ENCODE peak calls at places on chromosomes 11 and 22, in eight cellular contexts. K is activated T-cell treated with anti-CD3 and anti-CD28 coated beads for 4 hours, R is Calu3, E is foreskin fibroblast, V is HT-29, D is AG10803, P is M059J, J is skeletal muscle cell. O is an unnamed sample.

GRCh38 chr11:65355013-65355775 is 643 bp downstream of the TIGD3 start:
- DNase-seq in E (no peak), D (no peak), P (no peak), J (no peak), V (peak; percentile 51), R (peak; percentile 57), K (peak; percentile 66), O (no peak)

GRCh38 chr11:78417888-78418583 is 416 bp upstream of the GAB2 start:
- DNase-seq in P (peak; percentile 66), V (peak; percentile 69), R (peak; percentile 86), K (peak; percentile 58), J (no peak), D (peak; percentile 76), E (peak; percentile 78), O (peak; percentile 92)

GRCh38 chr11:20488352-20488751 is 100.8 kb downstream of the PRMT3 start:
- DNase-seq in P (no peak), R (no peak), V (no peak), D (no peak), J (no peak), K (no peak), E (no peak), O (no peak)

GRCh38 chr11:115334932-115335788 is 169.1 kb downstream of the CADM1 start:
- DNase-seq in D (peak; percentile 37), J (no peak), K (no peak), E (peak; percentile 2), V (peak; percentile 62), R (no peak), P (peak; percentile 51), O (peak; percentile 34)

GRCh38 chr11:34256591-34256990 is 101.2 kb downstream of the ABTB2 start:
- DNase-seq in E (no peak), J (no peak), R (no peak), K (no peak), V (no peak), P (no peak), D (no peak), O (no peak)

GRCh38 chr11:112878228-112878627 is 83.0 kb upstream of the NCAM1 start:
- DNase-seq in D (no peak), E (no peak), R (no peak), V (no peak), J (peak; percentile 29), P (no peak), K (no peak), O (no peak)

GRCh38 chr11:8080674-8081590 is at the start of gene TUB:
- DNase-seq in K (no peak), J (no peak), V (no peak), R (peak; percentile 16), P (no peak), E (no peak), D (peak; percentile 28), O (peak; percentile 70)

GRCh38 chr11:130389315-130389935 is 39.0 kb downstream of the ADAMTS8 start:
- DNase-seq in P (no peak), V (no peak), K (no peak), D (no peak), E (no peak), R (no peak), J (no peak), O (no peak)

GRCh38 chr11:4680341-4680740 is 17.3 kb downstream of the OR51E2 start:
- DNase-seq in V (no peak), E (no peak), D (no peak), P (no peak), K (no peak), R (no peak), J (no peak), O (no peak)

GRCh38 chr11:129352627-129353026 is 23.0 kb upstream of the BARX2 start:
- DNase-seq in J (no peak), V (no peak), R (no peak), D (no peak), K (no peak), P (no peak), E (no peak), O (no peak)

GRCh38 chr11:115930276-115930675 is 426.1 kb upstream of the CADM1 start:
- DNase-seq in P (no peak), V (no peak), J (no peak), D (no peak), K (no peak), R (no peak), E (no peak), O (no peak)

GRCh38 chr11:120590472-120590871 is 78.9 kb downstream of the GRIK4 start:
- DNase-seq in E (no peak), R (no peak), K (no peak), V (no peak), P (peak; percentile 36), D (no peak), J (no peak), O (peak; percentile 28)

GRCh38 chr11:45060707-45061106 is 85.7 kb upstream of the PRDM11 start:
- DNase-seq in P (no peak), K (no peak), J (no peak), V (no peak), D (no peak), E (no peak), R (no peak), O (no peak)

GRCh38 chr22:43750751-43751150 is 61.4 kb downstream of the EFCAB6 start:
- DNase-seq in K (no peak), D (no peak), J (no peak), P (no peak), V (no peak), R (no peak), E (no peak), O (no peak)

GRCh38 chr11:8786933-8787332 is 104.3 kb downstream of the RPL27A start:
- DNase-seq in V (no peak), D (peak; percentile 48), K (no peak), J (no peak), E (no peak), P (no peak), R (no peak), O (peak; percentile 47)

GRCh38 chr11:134761361-134761760 is 349.3 kb upstream of the B3GAT1 start:
- DNase-seq in R (no peak), D (no peak), P (no peak), V (no peak), K (no peak), E (no peak), J (no peak), O (no peak)